ENCODE peak calls at places on chromosomes 2 and 18, in five cellular contexts. P is CD8-positive, alpha-beta T cell; D is mammary epithelial cell; J is GM23338; N is left ventricle myocardium inferior. W is an unnamed sample.

GRCh38 chr18:8696749-8697211 is 8.6 kb upstream of the MTCL1 start:
- DNase-seq in D (peak), N (peak), P (peak), J (peak), W (peak)

GRCh38 chr2:54666741-54667639 is 56.5 kb upstream of the EML6 start:
- DNase-seq in J (no peak), P (no peak), N (peak), D (no peak), W (no peak)

GRCh38 chr2:152221870-152222269 is 46.3 kb upstream of the STAM2 start:
- DNase-seq in P (no peak), N (no peak), D (no peak), J (no peak), W (no peak)

GRCh38 chr18:36934884-36935283 is 106.0 kb downstream of the KIAA1328 start:
- DNase-seq in J (no peak), D (peak), P (no peak), N (no peak), W (peak)

GRCh38 chr2:227238242-227239237 is 74.1 kb downstream of the COL4A3 start:
- DNase-seq in P (peak), N (peak), D (peak), J (peak), W (peak)

GRCh38 chr2:160328748-160329147 is 128.7 kb upstream of the ITGB6 start:
- DNase-seq in P (no peak), D (no peak), J (no peak), N (no peak), W (no peak)

GRCh38 chr2:241437148-241437547 is 71.2 kb downstream of the STK25 start:
- DNase-seq in J (no peak), N (no peak), D (no peak), P (no peak), W (no peak)

GRCh38 chr2:114022360-114023085 is 132.6 kb downstream of the ACTR3 start:
- DNase-seq in D (peak), N (no peak), P (no peak), J (no peak), W (peak)

GRCh38 chr2:200048421-200048820 is 93.0 kb downstream of the MAIP1 start:
- DNase-seq in N (no peak), D (no peak), J (no peak), P (no peak), W (no peak)

GRCh38 chr2:71932780-71933466 is 214.7 kb downstream of the CYP26B1 start:
- DNase-seq in N (no peak), D (no peak), J (no peak), P (no peak), W (no peak)

GRCh38 chr2:39568561-39569006 is 97.1 kb upstream of the TMEM178A start:
- DNase-seq in N (no peak), D (peak), P (no peak), J (no peak), W (peak)

GRCh38 chr18:31510319-31510718 is 12.3 kb downstream of the DSG2 start:
- DNase-seq in P (no peak), J (no peak), N (no peak), D (peak), W (no peak)

GRCh38 chr18:41444943-41445342 is 510.1 kb upstream of the PIK3C3 start:
- DNase-seq in D (peak), N (no peak), J (no peak), P (no peak), W (no peak)
- H3K27ac ChIP-seq in D (no peak), N (no peak), J (no peak), P (no peak), W (no peak)

DNA sequence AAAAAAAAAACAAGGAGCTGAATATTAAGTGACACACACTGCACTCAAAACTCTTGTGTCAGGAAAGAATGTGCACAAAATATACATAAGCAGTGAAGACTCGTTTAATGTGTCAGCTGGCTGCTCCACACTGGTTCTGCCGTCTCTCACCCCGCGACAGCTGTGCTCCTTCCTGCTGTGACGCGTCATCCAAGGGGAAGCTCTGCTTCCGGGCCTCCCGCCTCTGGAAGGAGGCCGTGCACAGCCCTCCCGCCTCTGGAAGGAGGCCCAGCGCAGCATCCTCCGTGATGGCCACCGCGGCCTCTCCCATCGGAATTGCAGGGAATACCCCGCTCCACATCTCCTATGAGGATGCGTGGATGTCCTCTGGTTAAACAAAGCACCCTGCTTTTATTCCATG is 151.0 kb downstream of the HDAC4 start:
- DNase-seq in N (peak), D (no peak), J (no peak), P (no peak), W (peak)
- H3K27ac ChIP-seq in N (peak), D (no peak), J (no peak), P (no peak), W (no peak)

GRCh38 chr2:45669109-45669508 is 17.6 kb downstream of the PRKCE start:
- DNase-seq in P (no peak), D (no peak), J (no peak), N (no peak), W (peak)
- H3K27ac ChIP-seq in P (no peak), D (no peak), J (no peak), N (peak), W (peak)

DNA sequence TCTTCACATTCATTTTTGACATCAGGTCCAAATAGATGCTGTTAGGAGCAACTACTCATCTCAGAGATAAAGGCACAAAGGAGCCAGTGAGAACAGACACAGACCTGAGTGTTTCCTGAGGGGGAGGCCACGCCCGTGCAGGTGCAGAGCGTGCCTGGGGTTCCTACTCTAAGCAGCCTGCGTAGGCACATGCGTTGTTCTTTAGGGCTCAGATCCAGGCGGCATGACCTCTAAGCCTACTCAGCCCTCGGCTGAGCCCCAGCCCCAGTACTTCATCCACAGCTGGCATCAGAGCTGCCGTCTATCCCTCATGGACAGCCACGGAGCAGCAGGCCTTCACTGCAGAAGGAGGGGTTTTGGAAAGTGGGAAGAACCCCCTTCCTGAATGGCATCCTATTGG is 54.9 kb upstream of the PXDN start:
- DNase-seq in P (no peak), D (no peak), N (no peak), J (no peak), W (no peak)
- H3K27ac ChIP-seq in P (no peak), D (no peak), N (no peak), J (no peak), W (no peak)